ENCODE peak calls at places on chromosomes 12 and 14, in nine cellular contexts. V is HuH-7.5; L is AG09319; G is COR-L47; E is GM04504; U is ovary; T is NCI-H460; N is left colon; H is activated T-helper 1 cell treated with anti-CD3 and anti-CD28 coated beads, Interleukin-12 subunit alpha, Interleukin-12 subunit beta, Interleukin-2, Interleukin-4 antibody, amounts not matched to agents 30 ng/mL and 10 ng/mL and 1 ng/mL, durations not matched to agents 14 hours and 24 hours and 36 hours. J is an unnamed sample.

GRCh38 chr14:53921027-53921426 is 35.6 kb downstream of the BMP4 start:
- DNase-seq in G (no peak), H (no peak), L (no peak), V (no peak), U (no peak), N (no peak), T (no peak), E (no peak), J (no peak)

GRCh38 chr14:50363734-50364113 is 33.0 kb downstream of the CDKL1 start:
- DNase-seq in L (no peak), T (no peak), E (no peak), H (peak), G (no peak), V (no peak), U (no peak), N (no peak), J (peak)

GRCh38 chr14:64767215-64767964 is 63.2 kb downstream of the PLEKHG3 start:
- DNase-seq in L (no peak), N (no peak), T (no peak), G (peak), H (no peak), E (no peak), U (no peak), V (no peak), J (no peak)

GRCh38 chr14:79516009-79516408 is 695.3 kb downstream of the DIO2 start:
- DNase-seq in L (no peak), E (no peak), N (no peak), T (no peak), H (no peak), G (peak), V (no peak), U (no peak), J (no peak)

GRCh38 chr12:9900930-9901329 is 19.6 kb downstream of the KLRF2 start:
- DNase-seq in H (no peak), L (no peak), V (no peak), U (no peak), E (no peak), G (no peak), N (no peak), T (no peak), J (no peak)

GRCh38 chr14:32203928-32204357 is 874 bp upstream of the RNU6-8 start:
- DNase-seq in T (no peak), L (no peak), V (no peak), G (peak), E (no peak), U (peak), N (peak), H (no peak), J (no peak)

GRCh38 chr12:101743724-101744472 is 4.6 kb upstream of the SYCP3 start:
- DNase-seq in G (no peak), H (no peak), E (no peak), T (no peak), V (no peak), N (no peak), L (no peak), U (no peak), J (no peak)

GRCh38 chr12:80815351-80815750 is 98.6 kb downstream of the MYF5 start:
- DNase-seq in G (no peak), E (no peak), L (peak), N (no peak), U (no peak), T (no peak), V (no peak), H (no peak), J (no peak)

GRCh38 chr12:27163048-27163715 is 80.8 kb upstream of the C12orf71 start:
- DNase-seq in H (no peak), E (no peak), N (no peak), V (no peak), G (no peak), T (peak), L (no peak), U (no peak), J (no peak)